ENCODE peak calls at places on chromosomes 11 and 22, in five cellular contexts. A is renal cortical epithelial cell, D is fibroblast of mammary gland, W is testis, P is OCI-LY7. H is an unnamed sample.

GRCh38 chr11:93887111-93887510 is 36.7 kb upstream of the VSTM5 start:
- DNase-seq in A (peak), D (no peak), W (no peak), P (no peak), H (no peak)

GRCh38 chr22:44392446-44392921 is 79.7 kb upstream of the SHISAL1 start:
- DNase-seq in A (peak), D (no peak), W (no peak), P (no peak), H (no peak)

GRCh38 chr22:33853200-33854097 is 66.8 kb downstream of the LARGE1 start:
- DNase-seq in A (peak), D (peak), W (peak), P (peak), H (peak)

GRCh38 chr11:12285106-12285505 is 92.3 kb upstream of the PARVA start:
- DNase-seq in A (peak), D (peak), W (peak), P (no peak), H (no peak)

GRCh38 chr22:43826142-43827093 is 14.3 kb upstream of the EFCAB6 start:
- DNase-seq in A (peak), D (peak), W (peak), P (no peak), H (no peak)

GRCh38 chr11:69052343-69053168 is 3.8 kb downstream of the TPCN2 start:
- DNase-seq in A (no peak), D (no peak), W (no peak), P (peak), H (peak)

GRCh38 chr11:61294717-61295595 is at the start of gene VWCE:
- DNase-seq in A (no peak), D (peak), W (peak), P (peak), H (peak)

GRCh38 chr22:42300286-42301071 is 30.0 kb upstream of the TCF20 start:
- DNase-seq in A (peak), D (no peak), W (no peak), P (peak), H (peak)

GRCh38 chr11:44813401-44813800 is 86.6 kb downstream of the TSPAN18 start:
- DNase-seq in A (no peak), D (no peak), W (peak), P (no peak), H (no peak)

GRCh38 chr22:28955817-28956216 is 72.4 kb downstream of the ZNRF3 start:
- DNase-seq in A (no peak), D (peak), W (no peak), P (peak), H (peak)

GRCh38 chr11:67053896-67054850 is 2.5 kb upstream of the RHOD start:
- DNase-seq in A (peak), D (peak), W (peak), P (peak), H (peak)

GRCh38 chr22:44051961-44052360 is 27.9 kb downstream of the PARVB start:
- DNase-seq in A (no peak), D (no peak), W (no peak), P (no peak), H (no peak)

GRCh38 chr22:26821854-26822253 is 164.5 kb downstream of the MIAT start:
- DNase-seq in A (no peak), D (no peak), W (no peak), P (no peak), H (no peak)

GRCh38 chr11:4467811-4468606 is 14.4 kb upstream of the OR52K1 start:
- DNase-seq in A (no peak), D (no peak), W (no peak), P (no peak), H (no peak)

GRCh38 chr11:117647872-117648271 is 149.1 kb downstream of the DSCAML1 start:
- DNase-seq in A (no peak), D (no peak), W (no peak), P (no peak), H (no peak)

GRCh38 chr11:117924631-117925170 is 4.5 kb downstream of the TMPRSS13 start:
- DNase-seq in A (no peak), D (no peak), W (no peak), P (no peak), H (no peak)

GRCh38 chr11:3947084-3947483 is 91.6 kb downstream of the STIM1 start:
- DNase-seq in A (peak), D (peak), W (peak), P (peak), H (peak)

GRCh38 chr22:43980579-43980978 is 25.3 kb downstream of the SAMM50 start:
- DNase-seq in A (no peak), D (no peak), W (no peak), P (no peak), H (no peak)

GRCh38 chr11:93573184-93573583 is 30.0 kb upstream of the SMCO4 start:
- DNase-seq in A (no peak), D (peak), W (no peak), P (no peak), H (no peak)

GRCh38 chr11:103737791-103738190 is 298.6 kb upstream of the DDI1 start:
- DNase-seq in A (no peak), D (no peak), W (no peak), P (no peak), H (no peak)

GRCh38 chr11:129458756-129459535 is 83.3 kb downstream of the BARX2 start:
- DNase-seq in A (no peak), D (no peak), W (no peak), P (no peak), H (no peak)

GRCh38 chr22:24410110-24410856 is 17.1 kb upstream of the ADORA2A start:
- DNase-seq in A (peak), D (peak), W (no peak), P (no peak), H (no peak)

H was measured in GM19239.